ENCODE peak calls at places on chromosomes 4 and X, in nine cellular contexts. U is nephron progenitor cell; G is transverse colon; L is CD8-positive, alpha-beta T cell; M is dorsolateral prefrontal cortex; Y is H9; B is ovary; J is AG04449; D is fibroblast of pulmonary artery. A is an unnamed sample.

GRCh38 chr4:67161311-67161710 is 384.0 kb downstream of the CENPC start:
- DNase-seq in U (no peak), G (no peak), L (no peak), M (no peak), Y (no peak), B (no peak), J (no peak), D (no peak), A (no peak)

GRCh38 chr4:76639292-76639691 is 204.3 kb downstream of the SHROOM3 start:
- DNase-seq in U (no peak), G (no peak), L (no peak), M (no peak), Y (no peak), B (no peak), J (no peak), D (no peak), A (no peak)

GRCh38 chr4:137909910-137910309 is 332.2 kb downstream of the SLC7A11 start:
- DNase-seq in U (no peak), G (no peak), L (no peak), M (no peak), Y (peak), B (peak), J (no peak), D (no peak), A (no peak)

GRCh38 chr4:8539661-8540060 is 40.5 kb upstream of the GPR78 start:
- DNase-seq in U (no peak), G (no peak), L (no peak), M (no peak), Y (no peak), B (no peak), J (no peak), D (no peak), A (no peak)

GRCh38 chrX:72532371-72532770 is 40.3 kb downstream of the HDAC8 start:
- DNase-seq in U (no peak), G (no peak), L (no peak), M (no peak), Y (no peak), B (no peak), J (no peak), D (no peak), A (no peak)

GRCh38 chr4:172813359-172813923 is 355.2 kb upstream of the GALNT7 start:
- DNase-seq in U (no peak), G (no peak), L (no peak), M (no peak), Y (no peak), B (no peak), J (no peak), D (no peak), A (no peak)

GRCh38 chr4:142648378-142648777 is 197.7 kb downstream of the INPP4B start:
- DNase-seq in U (no peak), G (no peak), L (no peak), M (no peak), Y (no peak), B (no peak), J (no peak), D (no peak), A (no peak)

GRCh38 chr4:56649445-56650258 is 31.4 kb downstream of the HOPX start:
- DNase-seq in U (no peak), G (no peak), L (no peak), M (no peak), Y (no peak), B (no peak), J (no peak), D (no peak), A (no peak)

GRCh38 chr4:173413043-173413442 is 14.1 kb upstream of the SCRG1 start:
- DNase-seq in U (no peak), G (peak), L (no peak), M (peak), Y (no peak), B (no peak), J (no peak), D (peak), A (no peak)

GRCh38 chr4:38237139-38237538 is 276.9 kb downstream of the PTTG2 start:
- DNase-seq in U (no peak), G (no peak), L (no peak), M (no peak), Y (no peak), B (no peak), J (peak), D (peak), A (no peak)
- TF ChIP-seq CTCF in U (no peak), G (no peak), L (no peak), M (no peak), Y (no peak), B (no peak), J (peak), D (no peak), A (no peak)

DNA sequence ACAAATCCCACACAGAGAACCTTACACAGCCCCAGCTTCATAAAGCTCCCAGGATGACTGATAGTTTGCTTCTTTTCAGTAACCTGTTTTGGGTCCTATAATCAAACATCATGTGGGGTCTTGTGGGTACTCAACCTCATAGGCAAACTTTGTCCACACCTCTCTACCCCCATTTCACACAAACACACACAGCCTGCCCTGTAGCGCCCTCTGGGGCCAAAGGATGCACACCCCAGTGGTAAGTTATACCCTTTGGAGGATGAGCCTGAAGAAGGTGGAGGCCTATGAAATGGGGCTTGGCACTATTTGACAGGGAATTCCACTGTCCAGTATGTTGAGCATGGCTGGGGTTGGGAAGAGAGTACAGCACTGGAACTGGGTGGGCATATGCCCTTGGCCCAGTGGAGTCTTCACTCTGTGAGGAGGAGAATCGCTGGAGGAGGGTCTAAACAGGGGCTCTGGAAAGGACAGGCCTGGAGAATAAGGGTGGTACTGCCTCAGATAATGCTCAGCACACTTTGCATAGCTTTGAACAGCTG is 30.5 kb upstream of the COL25A1 start:
- DNase-seq in U (no peak), G (no peak), L (no peak), M (no peak), Y (peak), B (no peak), J (no peak), D (peak), A (no peak)
- TF ChIP-seq CTCF in U (no peak), G (no peak), L (no peak), M (no peak), Y (peak), B (no peak), J (no peak), D (peak), A (peak)

DNA sequence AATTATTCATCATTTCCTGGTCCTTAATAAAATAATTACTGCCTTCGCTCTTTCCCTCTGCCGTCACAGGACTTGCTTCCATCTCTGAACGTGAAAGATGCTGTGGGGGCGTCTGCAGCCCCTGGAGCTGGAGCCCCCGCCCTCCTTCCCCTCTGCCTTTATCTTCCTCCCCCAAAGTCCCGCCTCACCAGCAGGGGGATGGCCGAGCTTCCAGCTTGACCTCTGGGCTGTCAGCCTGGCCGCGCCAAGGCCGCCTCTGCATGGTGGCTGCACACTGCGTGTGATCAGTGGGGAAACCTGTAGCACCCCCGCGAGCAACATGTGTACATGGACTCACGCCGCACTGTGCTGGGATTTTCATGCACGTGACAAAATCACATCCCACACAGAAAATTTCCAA is 26.4 kb upstream of the PSAPL1 start:
- DNase-seq in U (peak), G (no peak), L (no peak), M (no peak), Y (peak), B (no peak), J (no peak), D (no peak), A (no peak)
- TF ChIP-seq CTCF in U (peak), G (no peak), L (no peak), M (no peak), Y (peak), B (no peak), J (no peak), D (no peak), A (no peak)

DNA sequence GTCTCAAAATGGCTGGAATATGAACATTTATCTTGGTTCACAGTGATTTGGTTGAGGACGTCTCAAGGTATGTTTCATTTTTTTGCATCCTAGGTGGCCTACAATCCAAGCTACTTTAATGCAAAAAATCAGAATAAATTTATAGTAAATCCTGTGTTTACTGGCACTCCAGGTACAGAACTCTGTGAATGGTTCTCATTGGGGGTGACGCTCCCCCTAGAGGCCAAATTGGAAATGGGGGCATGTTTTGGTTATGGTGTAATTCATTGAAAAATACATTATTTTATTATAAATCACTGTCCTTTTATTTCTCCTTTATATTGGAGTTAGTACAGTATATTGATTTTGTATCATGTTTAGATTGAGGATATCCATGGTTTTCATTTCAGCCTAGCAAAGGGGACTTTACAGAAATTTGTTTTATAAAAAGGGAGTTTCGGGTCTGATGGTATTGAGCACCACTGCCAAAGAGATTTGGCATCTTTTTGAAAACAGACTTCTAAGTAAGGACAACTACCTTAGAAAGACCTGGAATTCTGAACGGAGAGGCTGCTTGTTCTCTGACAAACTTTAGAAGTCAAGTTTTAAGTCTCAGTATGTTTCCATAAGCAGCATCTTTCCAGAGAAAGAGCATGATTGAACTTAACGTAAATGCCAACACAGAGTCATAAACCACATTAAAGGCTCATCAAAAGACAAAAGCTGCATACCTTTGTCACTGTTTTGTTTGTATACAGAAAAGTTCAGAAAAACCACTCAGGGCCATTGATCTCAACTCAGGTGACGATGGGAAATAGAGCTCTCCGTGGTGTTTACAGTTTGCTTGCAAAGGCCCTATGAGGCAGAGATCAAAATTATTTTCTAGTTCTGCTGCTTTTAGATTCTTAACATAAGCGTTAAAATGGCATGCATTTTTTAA is 19.4 kb downstream of the MTM1 start:
- DNase-seq in U (peak), G (no peak), L (peak), M (peak), Y (no peak), B (peak), J (no peak), D (peak), A (no peak)
- TF ChIP-seq CTCF in U (peak), G (peak), L (peak), M (peak), Y (peak), B (peak), J (peak), D (peak), A (peak)

GRCh38 chrX:12950851-12951589 is 23.9 kb upstream of the TMSB4X start:
- DNase-seq in U (peak), G (peak), L (peak), M (no peak), Y (peak), B (no peak), J (no peak), D (no peak), A (no peak)
- TF ChIP-seq CTCF in U (peak), G (no peak), L (peak), M (no peak), Y (peak), B (no peak), J (peak), D (peak), A (peak)

DNA sequence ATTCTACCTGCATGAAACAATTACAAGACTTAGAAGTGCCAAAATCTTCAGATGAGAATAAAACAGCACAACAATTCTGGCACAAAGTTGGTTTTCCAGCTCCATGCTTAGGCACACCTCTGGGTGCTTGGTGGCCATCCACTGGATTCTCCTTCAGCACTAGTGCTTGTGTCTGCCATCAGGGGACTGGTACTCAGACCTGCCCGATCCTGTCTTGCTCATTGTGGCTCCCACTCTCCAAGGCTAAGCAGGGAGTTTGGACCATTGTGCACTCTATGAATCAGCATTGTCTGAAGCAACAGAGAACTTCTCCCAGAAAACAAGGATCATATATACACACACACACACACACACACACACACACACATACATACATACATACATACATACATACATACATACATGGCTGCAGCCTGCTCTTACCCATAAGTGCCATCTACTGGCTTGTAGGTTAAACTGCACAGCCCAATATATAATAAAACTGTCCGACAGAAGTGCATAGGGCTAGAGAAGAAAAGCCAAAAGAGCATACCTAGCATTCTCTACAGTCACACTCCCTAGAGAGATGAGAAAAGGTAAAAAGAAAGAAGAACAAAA is 345.3 kb upstream of the LCORL start:
- DNase-seq in U (no peak), G (no peak), L (no peak), M (no peak), Y (no peak), B (no peak), J (no peak), D (peak), A (no peak)
- TF ChIP-seq CTCF in U (peak), G (peak), L (peak), M (peak), Y (peak), B (no peak), J (no peak), D (peak), A (peak)

DNA sequence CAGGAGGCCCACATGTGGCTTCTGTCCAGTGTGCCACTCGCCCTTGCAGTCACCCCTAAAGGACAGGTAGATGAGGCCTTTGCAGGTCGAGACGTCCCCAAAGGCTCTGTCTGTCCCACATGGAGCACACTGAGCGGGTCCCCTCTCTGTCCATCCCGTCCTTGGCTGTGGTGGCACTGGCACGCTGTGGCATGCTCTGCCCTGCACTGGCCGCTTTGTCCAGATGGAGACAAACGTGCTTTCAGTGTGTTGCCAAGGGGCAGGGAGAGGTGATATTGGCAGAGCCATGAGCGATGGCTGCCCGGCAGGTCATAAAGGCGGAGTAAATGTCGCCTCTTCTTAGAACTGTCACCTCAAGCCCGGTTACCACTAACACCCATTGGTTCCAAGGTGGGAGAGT is 86.9 kb upstream of the CLDN34 start:
- DNase-seq in U (no peak), G (no peak), L (no peak), M (no peak), Y (no peak), B (no peak), J (no peak), D (no peak), A (no peak)
- TF ChIP-seq CTCF in U (no peak), G (no peak), L (no peak), M (no peak), Y (no peak), B (no peak), J (no peak), D (no peak), A (no peak)

DNA sequence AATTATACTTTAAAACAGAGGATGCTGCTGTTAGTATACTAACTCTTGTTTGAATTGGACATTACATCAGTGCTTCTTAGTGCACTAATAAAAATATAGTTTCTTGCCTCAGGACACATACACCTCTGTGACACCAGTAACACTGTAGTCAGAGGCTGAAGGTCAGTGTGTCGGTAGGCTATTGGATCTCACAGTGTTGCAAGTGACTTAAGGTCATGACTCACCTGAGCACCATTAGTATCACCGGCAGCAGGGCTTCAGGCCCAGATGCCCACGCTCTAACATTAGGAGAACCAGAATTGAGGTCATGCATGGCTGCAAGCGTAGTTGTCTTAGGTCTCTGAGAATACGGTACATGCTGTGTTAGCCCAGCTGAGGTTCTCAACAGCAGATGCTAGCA is 15.2 kb downstream of the ETDC start:
- DNase-seq in U (no peak), G (no peak), L (no peak), M (no peak), Y (no peak), B (no peak), J (no peak), D (no peak), A (no peak)
- TF ChIP-seq CTCF in U (no peak), G (no peak), L (no peak), M (no peak), Y (no peak), B (no peak), J (no peak), D (no peak), A (no peak)

A was measured in GM10248.